ENCODE peak calls at places on chromosome 16, in nine cellular contexts. S is heart right ventricle; B is cardiac muscle cell; T is suprapubic skin; Z is CD8-positive, alpha-beta T cell; Q is H9; L is mesothelial cell of epicardium; P is neural crest cell; V is H1. F is an unnamed sample.

GRCh38 chr16:88978608-88979346 is 1.8 kb upstream of the CBFA2T3 start:
- DNase-seq in S (no peak), B (no peak), T (no peak), Z (no peak), Q (no peak), L (no peak), P (no peak), V (no peak), F (no peak)

GRCh38 chr16:85996843-85997242 is 97.9 kb downstream of the IRF8 start:
- DNase-seq in S (no peak), B (no peak), T (no peak), Z (no peak), Q (no peak), L (no peak), P (no peak), V (no peak), F (no peak)

GRCh38 chr16:73510852-73511251 is 462.9 kb upstream of the ZFHX3 start:
- DNase-seq in S (no peak), B (no peak), T (no peak), Z (no peak), Q (no peak), L (no peak), P (no peak), V (no peak), F (no peak)

GRCh38 chr16:83742076-83742475 is 65.7 kb upstream of the HSBP1 start:
- DNase-seq in S (no peak), B (no peak), T (peak), Z (no peak), Q (no peak), L (no peak), P (no peak), V (no peak), F (no peak)

GRCh38 chr16:66850115-66850815 is 6.1 kb downstream of the CA7 start:
- DNase-seq in S (no peak), B (no peak), T (no peak), Z (no peak), Q (no peak), L (no peak), P (no peak), V (no peak), F (no peak)

GRCh38 chr16:2786061-2786825 is 1.1 kb downstream of the PRSS33 start:
- DNase-seq in S (no peak), B (no peak), T (peak), Z (no peak), Q (peak), L (no peak), P (no peak), V (no peak), F (no peak)

GRCh38 chr16:27369806-27370205 is 32.2 kb upstream of the IL21R start:
- DNase-seq in S (no peak), B (no peak), T (no peak), Z (no peak), Q (no peak), L (no peak), P (no peak), V (no peak), F (no peak)

GRCh38 chr16:72977127-72977526 is 70.8 kb downstream of the ZFHX3 start:
- DNase-seq in S (no peak), B (no peak), T (no peak), Z (no peak), Q (no peak), L (no peak), P (no peak), V (no peak), F (no peak)

GRCh38 chr16:3305109-3306068 is at the start of the genes TIGD7 and ZNF75A:
- DNase-seq in S (peak), B (peak), T (peak), Z (peak), Q (peak), L (peak), P (peak), V (peak), F (peak)

GRCh38 chr16:24670623-24671454 is 58.6 kb upstream of the TNRC6A start:
- DNase-seq in S (peak), B (peak), T (no peak), Z (no peak), Q (peak), L (peak), P (peak), V (no peak), F (peak)

GRCh38 chr16:63808730-63809129 is 1313.1 kb downstream of the CDH11 start:
- DNase-seq in S (no peak), B (no peak), T (no peak), Z (no peak), Q (no peak), L (no peak), P (no peak), V (no peak), F (no peak)

GRCh38 chr16:53515259-53515658 is 12.2 kb upstream of the AKTIP start:
- DNase-seq in S (no peak), B (peak), T (no peak), Z (no peak), Q (no peak), L (no peak), P (no peak), V (no peak), F (no peak)

GRCh38 chr16:83215417-83216001 is 588.7 kb downstream of the CDH13 start:
- DNase-seq in S (peak), B (peak), T (no peak), Z (peak), Q (peak), L (no peak), P (peak), V (peak), F (peak)

GRCh38 chr16:20898938-20899502 is 1.1 kb downstream of the DCUN1D3 start:
- DNase-seq in S (no peak), B (peak), T (no peak), Z (no peak), Q (no peak), L (no peak), P (no peak), V (no peak), F (no peak)

GRCh38 chr16:88287219-88287618 is 95.5 kb upstream of the ZNF469 start:
- DNase-seq in S (no peak), B (no peak), T (no peak), Z (no peak), Q (no peak), L (no peak), P (no peak), V (no peak), F (peak)

GRCh38 chr16:84834403-84834772 is 14.6 kb downstream of the CRISPLD2 start:
- DNase-seq in S (no peak), B (peak), T (no peak), Z (no peak), Q (no peak), L (no peak), P (no peak), V (no peak), F (no peak)

GRCh38 chr16:53207810-53208752 is 153.3 kb downstream of the CHD9 start:
- DNase-seq in S (no peak), B (peak), T (no peak), Z (no peak), Q (peak), L (no peak), P (peak), V (peak), F (peak)

GRCh38 chr16:30922960-30923535 is 324 bp upstream of the FBXL19 start:
- DNase-seq in S (peak), B (peak), T (peak), Z (peak), Q (peak), L (peak), P (peak), V (peak), F (peak)

GRCh38 chr16:51853586-51853985 is 693.4 kb downstream of the TOX3 start:
- DNase-seq in S (no peak), B (no peak), T (no peak), Z (no peak), Q (no peak), L (no peak), P (no peak), V (no peak), F (no peak)
- TF ChIP-seq CTCF in S (no peak), B (no peak), T (no peak), Z (no peak), Q (no peak), L (no peak), P (no peak), V (no peak), F (no peak)

GRCh38 chr16:69110406-69110805 is 5.0 kb downstream of the HAS3 start:
- DNase-seq in S (no peak), B (no peak), T (no peak), Z (no peak), Q (no peak), L (no peak), P (no peak), V (no peak), F (no peak)

GRCh38 chr16:69109486-69110270 is 4.2 kb downstream of the HAS3 start:
- DNase-seq in S (no peak), B (no peak), T (no peak), Z (no peak), Q (no peak), L (no peak), P (no peak), V (no peak), F (no peak)

GRCh38 chr16:69108069-69108904 is 2.8 kb downstream of the HAS3 start:
- DNase-seq in S (no peak), B (no peak), T (no peak), Z (no peak), Q (peak), L (no peak), P (no peak), V (no peak), F (no peak)

GRCh38 chr16:69107311-69107962 is 2.0 kb downstream of the HAS3 start:
- DNase-seq in S (peak), B (no peak), T (no peak), Z (no peak), Q (peak), L (no peak), P (peak), V (no peak), F (peak)

DNA sequence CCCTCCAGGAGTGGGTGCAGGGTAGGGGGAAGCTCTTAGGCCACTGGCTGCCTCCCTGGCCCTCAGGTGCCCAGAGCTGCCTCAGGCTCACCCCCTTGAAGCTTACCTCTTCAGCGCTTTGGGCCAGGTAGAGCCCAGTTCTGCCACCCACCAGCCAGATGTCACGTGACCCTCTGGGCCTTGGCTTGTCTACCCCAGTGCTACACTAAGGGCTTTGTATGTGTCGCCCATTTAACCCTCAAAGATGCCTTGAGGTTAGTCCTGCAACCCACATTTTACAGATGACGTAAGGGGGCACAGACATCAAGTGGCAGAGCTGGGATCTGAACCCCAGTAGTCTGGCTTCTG is 3.4 kb downstream of the HAS3 start:
- DNase-seq in S (no peak), B (no peak), T (no peak), Z (no peak), Q (no peak), L (no peak), P (no peak), V (no peak), F (no peak)
- TF ChIP-seq CTCF in S (no peak), B (no peak), T (no peak), Z (no peak), Q (no peak), L (no peak), P (no peak), V (no peak), F (no peak)

DNA sequence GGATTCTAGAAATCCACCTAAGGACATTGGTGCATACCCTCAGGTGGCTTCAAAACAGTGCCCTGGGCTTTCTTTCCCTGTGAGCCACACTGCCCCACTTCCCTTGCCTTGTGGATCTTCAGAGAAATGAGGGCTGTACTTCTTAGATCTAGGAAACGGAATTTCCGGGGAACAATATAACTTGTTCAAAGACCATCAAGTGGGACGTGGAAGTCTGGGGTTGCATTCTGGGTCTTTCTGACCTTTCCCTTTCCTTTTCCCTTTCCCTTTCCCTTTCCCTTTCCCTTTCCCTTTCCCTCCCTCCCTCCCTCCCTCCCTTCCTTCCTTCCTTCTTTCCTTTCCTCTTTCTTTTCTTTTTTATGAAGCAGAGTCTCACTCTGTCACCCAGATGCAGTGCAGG is 97.1 kb upstream of the SALL1 start:
- DNase-seq in S (no peak), B (no peak), T (no peak), Z (no peak), Q (no peak), L (no peak), P (no peak), V (no peak), F (no peak)
- TF ChIP-seq CTCF in S (no peak), B (no peak), T (no peak), Z (no peak), Q (no peak), L (no peak), P (no peak), V (no peak), F (no peak)

DNA sequence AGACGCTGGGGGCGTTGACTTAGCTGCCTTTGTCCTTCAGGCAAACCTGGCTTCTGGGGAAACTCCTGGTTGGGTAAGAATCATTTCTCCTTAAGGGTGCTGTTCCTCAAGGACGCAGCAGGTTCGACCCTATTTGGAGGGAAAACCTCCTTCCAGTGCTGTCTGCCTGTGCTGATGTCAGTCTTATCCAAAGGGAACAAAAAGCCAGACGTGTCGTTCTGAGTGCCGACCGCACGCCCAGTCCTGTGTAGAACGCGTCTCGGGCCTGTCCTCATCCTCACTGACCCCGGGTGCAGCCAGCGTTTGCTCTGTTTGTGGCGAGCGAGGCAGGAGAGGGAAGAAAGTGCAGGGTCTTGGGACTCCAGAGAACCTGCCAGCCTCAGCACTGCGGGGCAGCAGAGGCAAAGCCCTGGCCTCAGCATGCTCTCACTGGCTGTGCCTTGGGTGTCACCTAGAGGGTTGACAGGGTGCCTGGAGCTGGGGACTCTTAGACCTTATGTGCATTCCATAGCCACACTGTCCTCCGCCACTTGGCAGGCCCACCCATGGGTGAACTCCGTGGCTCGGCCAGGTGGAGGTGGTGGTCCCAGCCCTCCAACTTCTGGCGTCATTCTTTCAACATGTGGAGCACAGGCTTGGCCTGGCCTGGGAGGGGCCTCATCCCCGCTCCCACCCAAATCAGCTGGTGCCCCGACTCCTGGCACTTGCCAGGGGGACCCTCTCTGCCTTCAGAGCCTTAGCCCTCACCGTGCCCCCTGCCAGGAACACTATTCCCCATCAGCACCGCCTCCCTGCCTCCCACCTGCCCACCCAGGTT is 6.0 kb downstream of the SNN start:
- DNase-seq in S (no peak), B (no peak), T (no peak), Z (no peak), Q (no peak), L (no peak), P (no peak), V (no peak), F (no peak)
- TF ChIP-seq CTCF in S (no peak), B (no peak), T (no peak), Z (no peak), Q (no peak), L (no peak), P (no peak), V (no peak), F (no peak)

GRCh38 chr16:78045865-78046581 is 23.7 kb downstream of the CLEC3A start:
- DNase-seq in S (peak), B (peak), T (no peak), Z (no peak), Q (peak), L (peak), P (peak), V (peak), F (peak)
- TF ChIP-seq CTCF in S (no peak), B (no peak), T (no peak), Z (no peak), Q (peak), L (no peak), P (no peak), V (peak), F (no peak)

GRCh38 chr16:47018223-47018891 is 44.9 kb upstream of the DNAJA2 start:
- DNase-seq in S (no peak), B (peak), T (no peak), Z (no peak), Q (peak), L (no peak), P (peak), V (no peak), F (peak)
- TF ChIP-seq CTCF in S (no peak), B (peak), T (no peak), Z (no peak), Q (peak), L (peak), P (peak), V (peak), F (peak)

GRCh38 chr16:41439-42068 is 11.9 kb downstream of the POLR3K start:
- DNase-seq in S (no peak), B (no peak), T (no peak), Z (no peak), Q (no peak), L (no peak), P (no peak), V (no peak), F (no peak)
- TF ChIP-seq CTCF in S (no peak), B (no peak), T (no peak), Z (no peak), Q (no peak), L (no peak), P (no peak), V (no peak), F (no peak)

DNA sequence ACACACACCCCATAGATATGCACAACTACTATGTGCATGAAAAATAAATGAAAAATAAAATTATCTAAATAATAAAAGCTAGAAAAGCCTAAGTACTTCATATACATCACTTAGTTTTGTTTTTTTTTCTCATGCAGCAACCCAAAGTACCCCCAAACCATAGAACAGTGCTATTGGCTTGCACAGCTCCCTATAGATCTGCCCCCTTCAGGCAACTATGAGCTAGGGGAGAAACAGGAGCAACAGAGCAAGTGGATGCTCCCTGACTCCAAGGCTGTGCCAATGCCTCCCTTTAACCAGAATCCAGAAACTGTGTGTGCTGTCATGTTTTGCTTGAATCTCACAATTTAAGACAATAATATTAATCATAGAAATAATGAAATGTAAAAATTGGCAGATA is 605.5 kb downstream of the TOX3 start:
- DNase-seq in S (no peak), B (no peak), T (no peak), Z (no peak), Q (no peak), L (no peak), P (no peak), V (no peak), F (no peak)
- TF ChIP-seq CTCF in S (no peak), B (no peak), T (no peak), Z (no peak), Q (peak), L (no peak), P (no peak), V (peak), F (no peak)

GRCh38 chr16:11218324-11218962 is 37.6 kb downstream of the SOCS1 start:
- DNase-seq in S (no peak), B (no peak), T (no peak), Z (no peak), Q (no peak), L (no peak), P (no peak), V (no peak), F (no peak)
- TF ChIP-seq CTCF in S (peak), B (peak), T (no peak), Z (peak), Q (peak), L (peak), P (peak), V (peak), F (peak)

DNA sequence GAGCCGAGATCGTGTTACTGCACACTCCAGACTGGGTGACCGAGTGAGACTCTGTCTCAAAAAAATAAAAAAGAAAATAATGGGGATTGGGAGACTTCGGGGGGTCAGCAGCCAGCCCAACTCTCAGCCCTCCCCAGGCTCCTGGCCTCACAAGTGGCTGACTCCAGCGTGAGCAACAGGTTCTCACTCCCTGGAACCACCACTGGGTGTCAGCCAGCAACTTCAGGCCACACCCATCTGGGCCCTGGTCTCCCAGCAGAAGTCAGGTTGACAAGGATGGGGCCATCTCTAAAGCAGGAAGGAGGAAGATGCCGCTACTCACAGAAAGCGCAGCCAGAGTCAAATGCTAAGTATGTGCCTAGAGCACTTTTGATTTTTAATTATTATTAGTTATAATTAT is 139.4 kb downstream of the C16orf78 start:
- DNase-seq in S (no peak), B (no peak), T (no peak), Z (no peak), Q (peak), L (no peak), P (no peak), V (no peak), F (no peak)
- TF ChIP-seq CTCF in S (no peak), B (no peak), T (no peak), Z (no peak), Q (peak), L (no peak), P (peak), V (peak), F (no peak)